ENCODE peak calls at places on chromosome 10, in four cellular contexts. S is heart left ventricle, Q is WERI-Rb-1, Y is PC-3. W is an unnamed sample.
A peak's percentile ranks its signal among the peaks of the same experiment; 100 is the strongest.

GRCh38 chr10:21528452-21529235 is 3.2 kb upstream of the SKIDA1 start:
- DNase-seq in S (no peak), Q (no peak), Y (no peak), W (no peak)

GRCh38 chr10:18400911-18401260 is 250.5 kb downstream of the NSUN6 start:
- DNase-seq in S (peak; percentile 40), Q (peak; percentile 29), Y (no peak), W (no peak)

GRCh38 chr10:17116193-17116592 is 13.4 kb downstream of the CUBN start:
- DNase-seq in S (no peak), Q (peak; percentile 29), Y (peak; percentile 5), W (no peak)

GRCh38 chr10:104750306-104750705 is 109.2 kb downstream of the SORCS3 start:
- DNase-seq in S (no peak), Q (no peak), Y (no peak), W (no peak)

GRCh38 chr10:22436526-22436892 is 91.2 kb downstream of the SPAG6 start:
- DNase-seq in S (no peak), Q (no peak), Y (no peak), W (peak; percentile 23)

GRCh38 chr10:112938808-112939482 is 11.1 kb upstream of the TCF7L2 start:
- DNase-seq in S (no peak), Q (peak; percentile 16), Y (no peak), W (no peak)

GRCh38 chr10:74445493-74445892 is 294.5 kb downstream of the ADK start:
- DNase-seq in S (no peak), Q (no peak), Y (no peak), W (no peak)

GRCh38 chr10:43234471-43235041 is 32.3 kb downstream of the RASGEF1A start:
- DNase-seq in S (no peak), Q (peak; percentile 2), Y (no peak), W (peak; percentile 27)

GRCh38 chr10:11832042-11832441 is 8.9 kb downstream of the PROSER2 start:
- DNase-seq in S (no peak), Q (no peak), Y (no peak), W (no peak)

GRCh38 chr10:119703903-119704508 is 21.8 kb upstream of the INPP5F start:
- DNase-seq in S (no peak), Q (no peak), Y (no peak), W (no peak)

GRCh38 chr10:21526184-21526951 is 886 bp upstream of the SKIDA1 start:
- DNase-seq in S (peak; percentile 91), Q (no peak), Y (peak; percentile 49), W (peak; percentile 68)

GRCh38 chr10:130357226-130357625 is 221.0 kb downstream of the GLRX3 start:
- DNase-seq in S (no peak), Q (no peak), Y (no peak), W (no peak)

GRCh38 chr10:114520453-114520852 is 116.2 kb upstream of the AFAP1L2 start:
- DNase-seq in S (no peak), Q (no peak), Y (peak; percentile 82), W (no peak)

GRCh38 chr10:34392641-34393170 is 422.4 kb downstream of the PARD3 start:
- DNase-seq in S (no peak), Q (no peak), Y (peak; percentile 30), W (no peak)

GRCh38 chr10:118595598-118596425 is at the start of gene PRLHR:
- DNase-seq in S (no peak), Q (peak; percentile 87), Y (no peak), W (no peak)

GRCh38 chr10:79046326-79046725 is 22.4 kb upstream of the ZMIZ1 start:
- DNase-seq in S (peak; percentile 0), Q (no peak), Y (no peak), W (peak; percentile 15)

GRCh38 chr10:76647276-76647675 is 990.3 kb downstream of the KCNMA1 start:
- DNase-seq in S (no peak), Q (no peak), Y (peak; percentile 43), W (no peak)

GRCh38 chr10:6537704-6538103 is 42.4 kb downstream of the PRKCQ start:
- DNase-seq in S (peak; percentile 56), Q (no peak), Y (no peak), W (no peak)

GRCh38 chr10:4588824-4589223 is 237.2 kb upstream of the AKR1E2 start:
- DNase-seq in S (no peak), Q (no peak), Y (no peak), W (no peak)

GRCh38 chr10:34629120-34629519 is 186.0 kb downstream of the PARD3 start:
- DNase-seq in S (no peak), Q (no peak), Y (no peak), W (no peak)

GRCh38 chr10:329361-330099 is 194.3 kb downstream of the ZMYND11 start:
- DNase-seq in S (peak; percentile 87), Q (no peak), Y (peak; percentile 85), W (peak; percentile 75)

GRCh38 chr10:52599586-52600200 is 172.9 kb downstream of the MBL2 start:
- DNase-seq in S (no peak), Q (no peak), Y (no peak), W (no peak)

GRCh38 chr10:43214956-43215561 is 51.8 kb downstream of the RASGEF1A start:
- DNase-seq in S (peak; percentile 13), Q (no peak), Y (no peak), W (no peak)

GRCh38 chr10:306007-306406 is 170.8 kb downstream of the ZMYND11 start:
- DNase-seq in S (no peak), Q (no peak), Y (no peak), W (no peak)

GRCh38 chr10:78928330-78928729 is 140.4 kb upstream of the ZMIZ1 start:
- DNase-seq in S (no peak), Q (no peak), Y (no peak), W (no peak)

GRCh38 chr10:21600804-21601512 is 66.9 kb downstream of the MLLT10 start:
- DNase-seq in S (no peak), Q (no peak), Y (no peak), W (no peak)

GRCh38 chr10:22491480-22491879 is 146.2 kb downstream of the SPAG6 start:
- DNase-seq in S (peak; percentile 52), Q (no peak), Y (no peak), W (no peak)

GRCh38 chr10:114311023-114311422 is 72.0 kb downstream of the VWA2 start:
- DNase-seq in S (no peak), Q (no peak), Y (no peak), W (peak; percentile 20)

GRCh38 chr10:77789861-77790260 is 136.7 kb downstream of the DLG5 start:
- DNase-seq in S (no peak), Q (no peak), Y (no peak), W (no peak)
- H3K36me3 ChIP-seq in S (peaks cover 43% of the 10 kb centered on the region), Q (peaks cover 50% of the 10 kb centered on the region), Y (peaks cover 49% of the 10 kb centered on the region), W (peaks cover 7% of the 10 kb centered on the region)

DNA sequence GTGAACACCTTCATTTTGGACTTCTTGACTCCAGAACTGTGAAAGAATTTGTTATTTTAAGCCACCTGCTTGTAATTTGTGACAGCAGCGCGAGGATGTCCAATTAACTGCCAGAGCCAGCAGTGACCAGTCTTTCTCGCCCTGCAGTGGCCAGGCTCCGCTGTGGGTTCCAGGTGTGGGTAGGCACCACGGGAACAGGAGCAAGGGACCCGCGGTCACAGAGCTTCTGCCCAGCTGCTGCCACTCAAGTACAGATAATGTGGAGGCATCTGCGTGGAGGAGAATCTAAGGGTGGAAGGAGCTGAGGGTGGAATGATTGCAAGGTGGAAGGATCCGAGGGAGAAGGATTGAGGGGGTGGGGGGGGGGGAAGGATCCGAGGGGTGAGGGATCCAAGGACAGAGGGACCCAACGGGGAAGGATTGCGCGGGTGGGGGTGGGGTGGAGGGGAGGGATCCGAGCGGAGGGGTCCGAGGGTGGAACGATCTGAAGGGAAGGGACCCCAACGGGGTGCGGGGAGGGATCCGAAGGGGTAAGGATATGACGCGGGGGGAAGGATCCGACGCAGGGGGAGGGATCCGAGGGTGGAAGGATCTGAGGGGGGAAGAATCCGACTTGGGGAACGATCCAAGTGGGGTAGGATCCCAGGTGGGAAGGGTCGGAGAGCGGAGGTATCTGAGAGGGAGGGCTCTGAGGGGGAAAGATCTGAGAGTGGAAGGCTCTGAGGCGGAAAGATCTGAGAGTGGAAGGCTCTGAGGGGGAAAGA is 3.6 kb downstream of the CALY start:
- DNase-seq in S (no peak), Q (no peak), Y (no peak), W (no peak)
- H3K27me3 ChIP-seq in S (peaks cover 66% of the 10 kb centered on the region), Q (peaks cover 48% of the 10 kb centered on the region), Y (peaks cover 31% of the 10 kb centered on the region), W (peaks cover 69% of the 10 kb centered on the region)

GRCh38 chr10:29243750-29244149 is 45.1 kb upstream of the LYZL1 start:
- DNase-seq in S (no peak), Q (no peak), Y (peak; percentile 16), W (no peak)

GRCh38 chr10:29239569-29240472 is 49.0 kb upstream of the LYZL1 start:
- DNase-seq in S (peak; percentile 31), Q (peak; percentile 15), Y (peak; percentile 62), W (no peak)

GRCh38 chr10:29243061-29243460 is 45.8 kb upstream of the LYZL1 start:
- DNase-seq in S (no peak), Q (no peak), Y (no peak), W (no peak)

GRCh38 chr10:29240991-29241660 is 47.7 kb upstream of the LYZL1 start:
- DNase-seq in S (no peak), Q (no peak), Y (no peak), W (no peak)

GRCh38 chr10:29241925-29242324 is 46.9 kb upstream of the LYZL1 start:
- DNase-seq in S (no peak), Q (no peak), Y (no peak), W (no peak)
- TF ChIP-seq CTCF in S (no peak), Q (no peak), Y (no peak), W (no peak)

GRCh38 chr10:101780187-101780817 is 2.9 kb downstream of the NPM3 start:
- DNase-seq in S (no peak), Q (no peak), Y (no peak), W (no peak)

GRCh38 chr10:101781655-101781983 is 1.6 kb downstream of the NPM3 start:
- DNase-seq in S (no peak), Q (no peak), Y (no peak), W (no peak)

GRCh38 chr10:101781984-101782810 is 1.0 kb downstream of the NPM3 start:
- DNase-seq in S (no peak), Q (no peak), Y (no peak), W (no peak)

GRCh38 chr10:101779544-101780186 is 3.6 kb downstream of the NPM3 start:
- DNase-seq in S (peak; percentile 85), Q (peak; percentile 77), Y (peak; percentile 54), W (peak; percentile 41)

GRCh38 chr10:101780818-101781654 is 2.2 kb downstream of the NPM3 start:
- DNase-seq in S (peak; percentile 66), Q (peak; percentile 73), Y (peak; percentile 60), W (no peak)
- H3K36me3 ChIP-seq in S (peaks cover 24% of the 10 kb centered on the region), Q (peaks cover 21% of the 10 kb centered on the region), Y (peaks cover 3% of the 10 kb centered on the region), W (no peaks in the 10 kb centered on the region)

GRCh38 chr10:69553328-69553727 is 19.9 kb downstream of the NEUROG3 start:
- DNase-seq in S (no peak), Q (no peak), Y (no peak), W (no peak)
- H3K27me3 ChIP-seq in S (no peaks in the 10 kb centered on the region), Q (no peaks in the 10 kb centered on the region), Y (peaks cover 57% of the 10 kb centered on the region), W (peaks cover 13% of the 10 kb centered on the region)